ENCODE peak calls at places on chromosome 10, in ten cellular contexts. W is glutamatergic neuron, O is body of pancreas, U is ascending aorta, L is testis, G is HFF-Myc, A is psoas muscle, P is AG04449, S is adrenal gland, Q is cardiac muscle cell. T is an unnamed sample.

GRCh38 chr10:113463083-113463482 is 89.8 kb upstream of the HABP2 start:
- DNase-seq in U (no peak), O (no peak), S (no peak), A (no peak), P (no peak), Q (no peak), W (no peak), L (no peak), G (no peak), T (no peak)

GRCh38 chr10:101397140-101397539 is 43.2 kb downstream of the BTRC start:
- DNase-seq in Q (peak; percentile 87), G (peak; percentile 66), U (peak; percentile 71), O (no peak), W (no peak), L (no peak), P (no peak), S (no peak), A (no peak), T (no peak)

GRCh38 chr10:32151876-32152275 is 95.7 kb upstream of the KIF5B start:
- DNase-seq in L (no peak), W (no peak), P (no peak), U (no peak), A (no peak), O (no peak), G (no peak), S (no peak), Q (no peak), T (no peak)

GRCh38 chr10:124605856-124606812 is 138.0 kb downstream of the FAM53B start:
- DNase-seq in S (no peak), W (peak; percentile 16), U (no peak), Q (no peak), L (no peak), P (no peak), O (no peak), G (no peak), A (peak; percentile 10), T (no peak)

GRCh38 chr10:62691331-62691730 is 113.2 kb upstream of the ADO start:
- DNase-seq in O (no peak), U (no peak), A (no peak), W (no peak), L (no peak), G (no peak), Q (no peak), P (no peak), S (no peak), T (no peak)

GRCh38 chr10:120286280-120286679 is 170.7 kb upstream of the PLPP4 start:
- DNase-seq in S (no peak), L (no peak), G (no peak), P (no peak), W (no peak), O (no peak), U (no peak), Q (no peak), A (no peak), T (no peak)

GRCh38 chr10:110802551-110803238 is 69.0 kb upstream of the PDCD4 start:
- DNase-seq in P (peak; percentile 60), O (peak; percentile 86), A (peak; percentile 47), U (peak; percentile 85), W (no peak), Q (peak; percentile 83), S (peak; percentile 39), G (peak; percentile 72), L (peak; percentile 70), T (no peak)

GRCh38 chr10:6236349-6237188 is 33.8 kb downstream of the PFKFB3 start:
- DNase-seq in Q (no peak), U (no peak), P (no peak), O (no peak), G (no peak), W (no peak), A (no peak), L (no peak), S (no peak), T (no peak)

GRCh38 chr10:63548860-63549259 is 27.7 kb downstream of the REEP3 start:
- DNase-seq in Q (no peak), G (no peak), O (no peak), W (no peak), A (no peak), U (no peak), P (no peak), L (no peak), S (no peak), T (no peak)

GRCh38 chr10:97584060-97584797 is at the start of gene HOGA1:
- DNase-seq in W (no peak), A (peak; percentile 90), G (no peak), Q (peak; percentile 73), S (peak; percentile 94), O (peak; percentile 80), U (peak; percentile 91), L (peak; percentile 32), P (no peak), T (no peak)

GRCh38 chr10:73857446-73857845 is 16.9 kb downstream of the CAMK2G start:
- DNase-seq in O (no peak), W (no peak), A (no peak), L (no peak), U (no peak), Q (no peak), P (no peak), G (no peak), S (no peak), T (no peak)

GRCh38 chr10:119516381-119517234 is 25.9 kb downstream of the RGS10 start:
- DNase-seq in W (no peak), Q (peak; percentile 25), S (no peak), A (no peak), U (no peak), G (no peak), L (no peak), O (no peak), P (no peak), T (no peak)

GRCh38 chr10:43355749-43356371 is 15.6 kb upstream of the FXYD4 start:
- DNase-seq in W (no peak), Q (no peak), L (no peak), U (no peak), S (no peak), A (no peak), P (no peak), O (no peak), G (no peak), T (no peak)
- TF ChIP-seq CTCF in W (no peak), Q (no peak), L (no peak), U (no peak), S (no peak), A (no peak), P (no peak), O (no peak), G (no peak), T (no peak)

DNA sequence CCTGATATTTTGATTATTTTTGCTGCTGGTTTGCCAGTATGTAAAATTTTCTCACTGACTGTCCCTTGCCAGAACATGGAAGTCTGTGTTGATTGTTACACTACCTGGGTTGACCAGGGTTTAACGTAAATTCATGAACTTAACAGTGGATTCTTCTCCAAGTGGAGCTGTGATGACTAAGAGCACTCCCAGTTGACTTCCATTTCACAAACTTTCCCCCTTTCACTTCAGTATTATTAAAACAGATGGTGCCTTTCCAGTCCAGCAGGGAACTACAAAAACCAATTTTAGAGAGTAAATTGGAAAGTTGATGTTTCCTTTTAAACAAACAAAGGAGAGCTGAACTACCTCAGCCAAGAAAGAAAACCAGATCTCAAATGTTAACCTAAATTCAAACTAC is 480.2 kb upstream of the AKR1E2 start:
- DNase-seq in L (no peak), G (no peak), U (no peak), W (no peak), A (no peak), Q (no peak), O (no peak), P (no peak), S (no peak), T (no peak)
- TF ChIP-seq CTCF in L (no peak), G (no peak), U (no peak), W (no peak), A (no peak), Q (no peak), O (no peak), P (no peak), S (no peak), T (no peak)

DNA sequence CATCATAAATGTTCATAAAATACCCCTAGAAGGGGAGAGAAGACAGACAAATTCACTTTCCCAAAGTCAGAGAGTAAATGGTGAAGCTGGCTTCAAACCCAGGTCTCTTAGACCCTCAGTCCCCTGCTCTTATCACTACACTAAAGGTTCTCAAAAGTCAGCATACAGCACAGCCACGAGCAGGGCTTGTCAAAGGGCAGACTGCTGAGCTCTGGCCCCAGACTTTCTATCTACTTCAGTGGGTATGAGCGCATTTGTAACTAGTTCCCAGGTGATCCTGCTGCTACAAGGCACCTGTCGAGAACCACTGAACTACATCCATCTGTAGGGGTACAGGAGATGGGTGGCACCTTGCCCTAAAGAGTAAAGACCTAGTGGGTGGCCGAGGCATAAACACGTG is 91.5 kb downstream of the SORBS1 start:
- DNase-seq in Q (no peak), O (no peak), G (no peak), S (no peak), A (no peak), W (no peak), L (no peak), U (no peak), P (no peak), T (no peak)
- TF ChIP-seq CTCF in Q (no peak), O (no peak), G (no peak), S (no peak), A (no peak), W (no peak), L (no peak), U (no peak), P (no peak), T (no peak)

DNA sequence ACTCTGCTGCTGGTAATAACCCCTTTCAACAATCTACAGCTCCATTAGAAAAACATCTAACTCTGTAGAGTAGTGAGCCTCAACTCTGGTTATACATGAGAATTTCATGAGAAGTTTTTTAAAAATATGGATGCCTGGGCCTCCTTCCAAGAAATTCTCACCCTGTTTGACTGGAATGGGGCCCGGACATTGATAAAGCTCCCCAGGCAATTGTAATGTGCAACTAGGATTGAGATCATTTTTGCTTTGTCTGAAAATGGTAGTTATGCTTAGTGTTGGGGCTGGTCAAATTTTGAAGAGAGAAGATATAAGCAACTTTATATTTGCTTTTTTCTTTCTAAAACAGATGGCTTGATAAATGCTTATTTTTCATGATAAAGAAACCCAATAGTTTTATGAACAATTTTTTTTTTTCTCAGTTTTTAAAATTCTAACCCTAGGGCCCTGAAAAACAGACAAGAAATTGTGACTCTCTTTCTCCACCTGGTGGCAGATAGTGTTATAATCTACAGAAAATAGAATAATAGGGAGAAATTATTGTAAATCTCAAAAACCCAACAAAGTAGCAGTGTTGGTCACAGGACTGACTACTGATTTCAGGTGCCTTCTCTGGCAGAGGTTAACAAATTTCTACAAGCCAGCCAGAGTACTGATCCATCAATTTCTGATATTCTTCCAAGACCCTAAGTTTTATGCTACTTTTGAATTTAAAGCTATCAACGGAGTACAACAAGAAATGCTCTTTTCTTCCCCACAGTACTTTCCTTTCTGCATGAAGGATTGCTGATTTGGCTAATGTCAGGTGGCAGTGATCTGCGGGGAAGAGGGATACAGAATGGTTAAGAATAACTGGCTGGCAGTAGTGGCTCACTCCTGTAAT is 174.8 kb downstream of the DKK1 start:
- DNase-seq in L (no peak), S (no peak), A (no peak), O (no peak), P (no peak), Q (peak; percentile 68), G (peak; percentile 21), W (no peak), U (no peak), T (no peak)
- TF ChIP-seq CTCF in L (peak; percentile 69), S (peak; percentile 64), A (peak; percentile 65), O (peak; percentile 58), P (peak; percentile 14), Q (peak; percentile 55), G (peak; percentile 20), W (peak; percentile 79), U (peak; percentile 55), T (peak; percentile 73)

GRCh38 chr10:131860806-131861440 is 39.9 kb upstream of the PPP2R2D start:
- DNase-seq in A (no peak), G (no peak), P (no peak), S (no peak), U (no peak), Q (no peak), O (no peak), L (no peak), W (no peak), T (no peak)
- TF ChIP-seq CTCF in A (no peak), G (no peak), P (no peak), S (no peak), U (no peak), Q (no peak), O (no peak), L (no peak), W (no peak), T (no peak)